ENCODE peak calls at places on chromosomes 4 and X, in ten cellular contexts. One of them, this sample, is unnamed.

GRCh38 chrX:152926279-152926678 is 28.4 kb downstream of the ZNF185 start:
- DNase-seq in neuronal stem cell: peak; percentile 38
- DNase-seq in upper lobe of left lung: no peak
- DNase-seq in heart left ventricle: no peak
- DNase-seq in B cell: peak; percentile 40
- DNase-seq in COR-L47: peak; percentile 36
- DNase-seq in stimulated activated CD4-positive, alpha-beta T cell treated with anti-CD3 and anti-CD28 coated beads, Interleukin-12 subunit alpha, Interleukin-12 subunit beta, amount 100 ng/mL, for 48 hours: peak; percentile 36
- DNase-seq in mucosa of gallbladder: peak; percentile 43
- DNase-seq in smooth muscle cell of the brain vasculature: no peak
- DNase-seq in NCI-H748 treated with DMSO at 0.1 percent for 48 hours: peak; percentile 18
- DNase-seq in this sample: peak; percentile 77

GRCh38 chr4:54281060-54281781 is 52.1 kb downstream of the PDGFRA start:
- DNase-seq in neuronal stem cell: no peak
- DNase-seq in upper lobe of left lung: peak; percentile 53
- DNase-seq in heart left ventricle: peak; percentile 90
- DNase-seq in B cell: no peak
- DNase-seq in COR-L47: no peak
- DNase-seq in stimulated activated CD4-positive, alpha-beta T cell treated with anti-CD3 and anti-CD28 coated beads, Interleukin-12 subunit alpha, Interleukin-12 subunit beta, amount 100 ng/mL, for 48 hours: no peak
- DNase-seq in mucosa of gallbladder: peak; percentile 85
- DNase-seq in smooth muscle cell of the brain vasculature: peak; percentile 3
- DNase-seq in NCI-H748 treated with DMSO at 0.1 percent for 48 hours: no peak
- DNase-seq in this sample: peak; percentile 94

GRCh38 chrX:49171752-49172279 is at the start of gene PLP2:
- DNase-seq in neuronal stem cell: no peak
- DNase-seq in upper lobe of left lung: peak; percentile 67
- DNase-seq in heart left ventricle: peak; percentile 56
- DNase-seq in B cell: peak; percentile 71
- DNase-seq in COR-L47: peak; percentile 35
- DNase-seq in stimulated activated CD4-positive, alpha-beta T cell treated with anti-CD3 and anti-CD28 coated beads, Interleukin-12 subunit alpha, Interleukin-12 subunit beta, amount 100 ng/mL, for 48 hours: peak; percentile 64
- DNase-seq in mucosa of gallbladder: no peak
- DNase-seq in smooth muscle cell of the brain vasculature: no peak
- DNase-seq in NCI-H748 treated with DMSO at 0.1 percent for 48 hours: no peak
- DNase-seq in this sample: peak; percentile 87

GRCh38 chr4:186132577-186133277 is 28.2 kb downstream of the FAM149A start:
- DNase-seq in neuronal stem cell: peak; percentile 47
- DNase-seq in upper lobe of left lung: no peak
- DNase-seq in heart left ventricle: no peak
- DNase-seq in B cell: no peak
- DNase-seq in COR-L47: no peak
- DNase-seq in stimulated activated CD4-positive, alpha-beta T cell treated with anti-CD3 and anti-CD28 coated beads, Interleukin-12 subunit alpha, Interleukin-12 subunit beta, amount 100 ng/mL, for 48 hours: no peak
- DNase-seq in mucosa of gallbladder: no peak
- DNase-seq in smooth muscle cell of the brain vasculature: no peak
- DNase-seq in NCI-H748 treated with DMSO at 0.1 percent for 48 hours: no peak
- DNase-seq in this sample: peak; percentile 8

GRCh38 chr4:187606581-187606980 is 389.0 kb upstream of the ZFP42 start:
- DNase-seq in neuronal stem cell: peak; percentile 44
- DNase-seq in upper lobe of left lung: peak; percentile 32
- DNase-seq in heart left ventricle: no peak
- DNase-seq in B cell: peak; percentile 4
- DNase-seq in COR-L47: no peak
- DNase-seq in stimulated activated CD4-positive, alpha-beta T cell treated with anti-CD3 and anti-CD28 coated beads, Interleukin-12 subunit alpha, Interleukin-12 subunit beta, amount 100 ng/mL, for 48 hours: no peak
- DNase-seq in mucosa of gallbladder: peak; percentile 22
- DNase-seq in smooth muscle cell of the brain vasculature: no peak
- DNase-seq in NCI-H748 treated with DMSO at 0.1 percent for 48 hours: peak; percentile 28
- DNase-seq in this sample: peak; percentile 43

GRCh38 chr4:90293320-90293719 is 166.1 kb downstream of the CCSER1 start:
- DNase-seq in neuronal stem cell: no peak
- DNase-seq in upper lobe of left lung: no peak
- DNase-seq in heart left ventricle: no peak
- DNase-seq in B cell: peak; percentile 17
- DNase-seq in COR-L47: no peak
- DNase-seq in stimulated activated CD4-positive, alpha-beta T cell treated with anti-CD3 and anti-CD28 coated beads, Interleukin-12 subunit alpha, Interleukin-12 subunit beta, amount 100 ng/mL, for 48 hours: no peak
- DNase-seq in mucosa of gallbladder: no peak
- DNase-seq in smooth muscle cell of the brain vasculature: no peak
- DNase-seq in NCI-H748 treated with DMSO at 0.1 percent for 48 hours: no peak
- DNase-seq in this sample: no peak

GRCh38 chrX:56564182-56564885 is 907 bp downstream of the UBQLN2 start:
- DNase-seq in neuronal stem cell: peak; percentile 6
- DNase-seq in upper lobe of left lung: no peak
- DNase-seq in heart left ventricle: peak; percentile 28
- DNase-seq in B cell: peak; percentile 8
- DNase-seq in COR-L47: no peak
- DNase-seq in stimulated activated CD4-positive, alpha-beta T cell treated with anti-CD3 and anti-CD28 coated beads, Interleukin-12 subunit alpha, Interleukin-12 subunit beta, amount 100 ng/mL, for 48 hours: peak; percentile 37
- DNase-seq in mucosa of gallbladder: no peak
- DNase-seq in smooth muscle cell of the brain vasculature: no peak
- DNase-seq in NCI-H748 treated with DMSO at 0.1 percent for 48 hours: no peak
- DNase-seq in this sample: peak; percentile 40

GRCh38 chr4:41216294-41217019 is 2.1 kb upstream of the APBB2 start:
- DNase-seq in neuronal stem cell: peak; percentile 69
- DNase-seq in upper lobe of left lung: peak; percentile 80
- DNase-seq in heart left ventricle: peak; percentile 75
- DNase-seq in B cell: peak; percentile 30
- DNase-seq in COR-L47: peak; percentile 95
- DNase-seq in stimulated activated CD4-positive, alpha-beta T cell treated with anti-CD3 and anti-CD28 coated beads, Interleukin-12 subunit alpha, Interleukin-12 subunit beta, amount 100 ng/mL, for 48 hours: peak; percentile 61
- DNase-seq in mucosa of gallbladder: peak; percentile 75
- DNase-seq in smooth muscle cell of the brain vasculature: peak; percentile 45
- DNase-seq in NCI-H748 treated with DMSO at 0.1 percent for 48 hours: peak; percentile 60
- DNase-seq in this sample: peak; percentile 66

GRCh38 chr4:170388255-170388654 is 298.5 kb upstream of the AADAT start:
- DNase-seq in neuronal stem cell: no peak
- DNase-seq in upper lobe of left lung: no peak
- DNase-seq in heart left ventricle: no peak
- DNase-seq in B cell: no peak
- DNase-seq in COR-L47: no peak
- DNase-seq in stimulated activated CD4-positive, alpha-beta T cell treated with anti-CD3 and anti-CD28 coated beads, Interleukin-12 subunit alpha, Interleukin-12 subunit beta, amount 100 ng/mL, for 48 hours: no peak
- DNase-seq in mucosa of gallbladder: no peak
- DNase-seq in smooth muscle cell of the brain vasculature: no peak
- DNase-seq in NCI-H748 treated with DMSO at 0.1 percent for 48 hours: no peak
- DNase-seq in this sample: no peak

GRCh38 chr4:2586502-2586901 is 50.1 kb downstream of the FAM193A start:
- DNase-seq in neuronal stem cell: no peak
- DNase-seq in upper lobe of left lung: no peak
- DNase-seq in heart left ventricle: no peak
- DNase-seq in B cell: no peak
- DNase-seq in COR-L47: no peak
- DNase-seq in stimulated activated CD4-positive, alpha-beta T cell treated with anti-CD3 and anti-CD28 coated beads, Interleukin-12 subunit alpha, Interleukin-12 subunit beta, amount 100 ng/mL, for 48 hours: no peak
- DNase-seq in mucosa of gallbladder: no peak
- DNase-seq in smooth muscle cell of the brain vasculature: no peak
- DNase-seq in NCI-H748 treated with DMSO at 0.1 percent for 48 hours: no peak
- DNase-seq in this sample: no peak

GRCh38 chr4:120874792-120875774 is 47.4 kb downstream of the PRDM5 start:
- DNase-seq in neuronal stem cell: no peak
- DNase-seq in upper lobe of left lung: no peak
- DNase-seq in heart left ventricle: no peak
- DNase-seq in B cell: no peak
- DNase-seq in COR-L47: no peak
- DNase-seq in stimulated activated CD4-positive, alpha-beta T cell treated with anti-CD3 and anti-CD28 coated beads, Interleukin-12 subunit alpha, Interleukin-12 subunit beta, amount 100 ng/mL, for 48 hours: no peak
- DNase-seq in mucosa of gallbladder: no peak
- DNase-seq in smooth muscle cell of the brain vasculature: no peak
- DNase-seq in NCI-H748 treated with DMSO at 0.1 percent for 48 hours: no peak
- DNase-seq in this sample: no peak

GRCh38 chr4:173807347-173807746 is 277.3 kb upstream of the HAND2 start:
- DNase-seq in neuronal stem cell: no peak
- DNase-seq in upper lobe of left lung: no peak
- DNase-seq in heart left ventricle: peak; percentile 31
- DNase-seq in B cell: no peak
- DNase-seq in COR-L47: no peak
- DNase-seq in stimulated activated CD4-positive, alpha-beta T cell treated with anti-CD3 and anti-CD28 coated beads, Interleukin-12 subunit alpha, Interleukin-12 subunit beta, amount 100 ng/mL, for 48 hours: no peak
- DNase-seq in mucosa of gallbladder: peak; percentile 12
- DNase-seq in smooth muscle cell of the brain vasculature: no peak
- DNase-seq in NCI-H748 treated with DMSO at 0.1 percent for 48 hours: no peak
- DNase-seq in this sample: no peak

GRCh38 chrX:96683997-96684338 is 674 bp upstream of the DIAPH2 start:
- DNase-seq in neuronal stem cell: no peak
- DNase-seq in upper lobe of left lung: no peak
- DNase-seq in heart left ventricle: no peak
- DNase-seq in B cell: peak; percentile 55
- DNase-seq in COR-L47: no peak
- DNase-seq in stimulated activated CD4-positive, alpha-beta T cell treated with anti-CD3 and anti-CD28 coated beads, Interleukin-12 subunit alpha, Interleukin-12 subunit beta, amount 100 ng/mL, for 48 hours: no peak
- DNase-seq in mucosa of gallbladder: no peak
- DNase-seq in smooth muscle cell of the brain vasculature: no peak
- DNase-seq in NCI-H748 treated with DMSO at 0.1 percent for 48 hours: no peak
- DNase-seq in this sample: peak; percentile 48

GRCh38 chrX:125507119-125507518 is 187.4 kb downstream of the TEX13C start:
- DNase-seq in neuronal stem cell: no peak
- DNase-seq in upper lobe of left lung: no peak
- DNase-seq in heart left ventricle: no peak
- DNase-seq in B cell: no peak
- DNase-seq in COR-L47: no peak
- DNase-seq in stimulated activated CD4-positive, alpha-beta T cell treated with anti-CD3 and anti-CD28 coated beads, Interleukin-12 subunit alpha, Interleukin-12 subunit beta, amount 100 ng/mL, for 48 hours: no peak
- DNase-seq in mucosa of gallbladder: no peak
- DNase-seq in smooth muscle cell of the brain vasculature: no peak
- DNase-seq in NCI-H748 treated with DMSO at 0.1 percent for 48 hours: no peak
- DNase-seq in this sample: peak; percentile 1

GRCh38 chrX:115449742-115450141 is 111.2 kb upstream of the PLS3 start:
- DNase-seq in neuronal stem cell: no peak
- DNase-seq in upper lobe of left lung: peak; percentile 34
- DNase-seq in heart left ventricle: peak; percentile 63
- DNase-seq in B cell: no peak
- DNase-seq in COR-L47: no peak
- DNase-seq in stimulated activated CD4-positive, alpha-beta T cell treated with anti-CD3 and anti-CD28 coated beads, Interleukin-12 subunit alpha, Interleukin-12 subunit beta, amount 100 ng/mL, for 48 hours: no peak
- DNase-seq in mucosa of gallbladder: peak; percentile 57
- DNase-seq in smooth muscle cell of the brain vasculature: peak; percentile 65
- DNase-seq in NCI-H748 treated with DMSO at 0.1 percent for 48 hours: no peak
- DNase-seq in this sample: peak; percentile 39

GRCh38 chr4:173293663-173294062 is 40.5 kb downstream of the HMGB2 start:
- DNase-seq in neuronal stem cell: no peak
- DNase-seq in upper lobe of left lung: no peak
- DNase-seq in heart left ventricle: no peak
- DNase-seq in B cell: no peak
- DNase-seq in COR-L47: no peak
- DNase-seq in stimulated activated CD4-positive, alpha-beta T cell treated with anti-CD3 and anti-CD28 coated beads, Interleukin-12 subunit alpha, Interleukin-12 subunit beta, amount 100 ng/mL, for 48 hours: no peak
- DNase-seq in mucosa of gallbladder: no peak
- DNase-seq in smooth muscle cell of the brain vasculature: no peak
- DNase-seq in NCI-H748 treated with DMSO at 0.1 percent for 48 hours: no peak
- DNase-seq in this sample: no peak

GRCh38 chr4:94472056-94472826 is 20.5 kb downstream of the PDLIM5 start:
- DNase-seq in neuronal stem cell: no peak
- DNase-seq in upper lobe of left lung: no peak
- DNase-seq in heart left ventricle: no peak
- DNase-seq in B cell: no peak
- DNase-seq in COR-L47: peak; percentile 29
- DNase-seq in stimulated activated CD4-positive, alpha-beta T cell treated with anti-CD3 and anti-CD28 coated beads, Interleukin-12 subunit alpha, Interleukin-12 subunit beta, amount 100 ng/mL, for 48 hours: no peak
- DNase-seq in mucosa of gallbladder: no peak
- DNase-seq in smooth muscle cell of the brain vasculature: no peak
- DNase-seq in NCI-H748 treated with DMSO at 0.1 percent for 48 hours: peak; percentile 26
- DNase-seq in this sample: peak; percentile 86

GRCh38 chr4:54099959-54100606 is at the start of gene GSX2:
- DNase-seq in neuronal stem cell: no peak
- DNase-seq in upper lobe of left lung: no peak
- DNase-seq in heart left ventricle: peak; percentile 31
- DNase-seq in B cell: peak; percentile 20
- DNase-seq in COR-L47: no peak
- DNase-seq in stimulated activated CD4-positive, alpha-beta T cell treated with anti-CD3 and anti-CD28 coated beads, Interleukin-12 subunit alpha, Interleukin-12 subunit beta, amount 100 ng/mL, for 48 hours: no peak
- DNase-seq in mucosa of gallbladder: no peak
- DNase-seq in smooth muscle cell of the brain vasculature: no peak
- DNase-seq in NCI-H748 treated with DMSO at 0.1 percent for 48 hours: no peak
- DNase-seq in this sample: no peak

GRCh38 chrX:12894074-12894691 is 12.2 kb upstream of the TLR8 start:
- DNase-seq in neuronal stem cell: no peak
- DNase-seq in upper lobe of left lung: no peak
- DNase-seq in heart left ventricle: peak; percentile 32
- DNase-seq in B cell: peak; percentile 77
- DNase-seq in COR-L47: peak; percentile 9
- DNase-seq in stimulated activated CD4-positive, alpha-beta T cell treated with anti-CD3 and anti-CD28 coated beads, Interleukin-12 subunit alpha, Interleukin-12 subunit beta, amount 100 ng/mL, for 48 hours: no peak
- DNase-seq in mucosa of gallbladder: no peak
- DNase-seq in smooth muscle cell of the brain vasculature: peak; percentile 3
- DNase-seq in NCI-H748 treated with DMSO at 0.1 percent for 48 hours: no peak
- DNase-seq in this sample: peak; percentile 52

GRCh38 chrX:13223868-13224555 is 95.8 kb downstream of the ATXN3L start:
- DNase-seq in neuronal stem cell: no peak
- DNase-seq in upper lobe of left lung: no peak
- DNase-seq in heart left ventricle: no peak
- DNase-seq in B cell: no peak
- DNase-seq in COR-L47: peak; percentile 78
- DNase-seq in stimulated activated CD4-positive, alpha-beta T cell treated with anti-CD3 and anti-CD28 coated beads, Interleukin-12 subunit alpha, Interleukin-12 subunit beta, amount 100 ng/mL, for 48 hours: no peak
- DNase-seq in mucosa of gallbladder: peak; percentile 27
- DNase-seq in smooth muscle cell of the brain vasculature: no peak
- DNase-seq in NCI-H748 treated with DMSO at 0.1 percent for 48 hours: peak; percentile 1
- DNase-seq in this sample: peak; percentile 97

GRCh38 chr4:121192500-121192899 is 28.4 kb upstream of the TNIP3 start:
- DNase-seq in neuronal stem cell: peak; percentile 33
- DNase-seq in upper lobe of left lung: no peak
- DNase-seq in heart left ventricle: no peak
- DNase-seq in B cell: peak; percentile 17
- DNase-seq in COR-L47: peak; percentile 10
- DNase-seq in stimulated activated CD4-positive, alpha-beta T cell treated with anti-CD3 and anti-CD28 coated beads, Interleukin-12 subunit alpha, Interleukin-12 subunit beta, amount 100 ng/mL, for 48 hours: no peak
- DNase-seq in mucosa of gallbladder: no peak
- DNase-seq in smooth muscle cell of the brain vasculature: peak; percentile 20
- DNase-seq in NCI-H748 treated with DMSO at 0.1 percent for 48 hours: no peak
- DNase-seq in this sample: peak; percentile 30

GRCh38 chr4:100049872-100050271 is 99.8 kb upstream of the H2AZ1 start:
- DNase-seq in neuronal stem cell: no peak
- DNase-seq in upper lobe of left lung: no peak
- DNase-seq in heart left ventricle: no peak
- DNase-seq in B cell: no peak
- DNase-seq in COR-L47: no peak
- DNase-seq in stimulated activated CD4-positive, alpha-beta T cell treated with anti-CD3 and anti-CD28 coated beads, Interleukin-12 subunit alpha, Interleukin-12 subunit beta, amount 100 ng/mL, for 48 hours: no peak
- DNase-seq in mucosa of gallbladder: no peak
- DNase-seq in smooth muscle cell of the brain vasculature: no peak
- DNase-seq in NCI-H748 treated with DMSO at 0.1 percent for 48 hours: no peak
- DNase-seq in this sample: no peak